ENCODE peak calls at places on chromosomes 16 and 17, in eight cellular contexts. E is HS-5; N is HEK293T; M is body of pancreas; D is amygdala; F is GDM1; Z is stimulated activated naive CD4-positive, alpha-beta T cell treated with Interleukin-2 at 50 U/mL for 16 hours; U is NCI-H748 treated with DMSO at 0.1 percent for 48 hours. G is an unnamed sample.

GRCh38 chr16:75535901-75536300 is at the start of gene CHST5:
- DNase-seq in M (no peak), N (no peak), Z (no peak), D (no peak), E (no peak), F (no peak), U (no peak), G (no peak)

GRCh38 chr17:61144137-61144536 is 255.5 kb upstream of the TBX2 start:
- DNase-seq in N (no peak), F (no peak), E (no peak), M (no peak), Z (no peak), U (no peak), D (no peak), G (no peak)

GRCh38 chr16:2856061-2856670 is 1.8 kb downstream of the PRSS22 start:
- DNase-seq in D (no peak), Z (no peak), F (no peak), E (no peak), U (no peak), M (peak; percentile 57), N (peak; percentile 68), G (no peak)

GRCh38 chr16:11361751-11362742 is 16.8 kb downstream of the RMI2 start:
- DNase-seq in U (no peak), F (peak; percentile 78), E (no peak), N (peak; percentile 5), D (no peak), M (no peak), Z (no peak), G (peak; percentile 33)

GRCh38 chr17:48671697-48672171 is 45.6 kb upstream of the HOXB9 start:
- DNase-seq in F (no peak), Z (peak; percentile 47), N (peak; percentile 78), M (peak; percentile 85), D (peak; percentile 3), U (peak; percentile 51), E (peak; percentile 52), G (peak; percentile 53)

GRCh38 chr17:42323268-42323773 is 35.0 kb downstream of the STAT5A start:
- DNase-seq in N (no peak), Z (no peak), D (no peak), E (no peak), U (no peak), F (no peak), M (no peak), G (no peak)

GRCh38 chr17:55577687-55578086 is 66.4 kb upstream of the SMIM36 start:
- DNase-seq in M (no peak), E (no peak), Z (peak; percentile 48), D (no peak), N (no peak), F (peak; percentile 12), U (no peak), G (no peak)

GRCh38 chr16:63913278-63913677 is 1208.6 kb downstream of the CDH11 start:
- DNase-seq in F (no peak), Z (no peak), N (no peak), U (no peak), D (no peak), M (no peak), E (no peak), G (no peak)

GRCh38 chr17:37327341-37328090 is 48.3 kb upstream of the C17orf78 start:
- DNase-seq in M (no peak), U (no peak), Z (no peak), D (no peak), N (no peak), E (peak; percentile 48), F (no peak), G (peak; percentile 82)